ENCODE peak calls at places on chromosome 5, in five cellular contexts. U, Y, X, S and O are unnamed samples.

GRCh38 chr5:16502866-16503265 is 37.3 kb upstream of the ZNF622 start:
- DNase-seq in U (no peak), Y (no peak), X (no peak), S (no peak), O (no peak)

GRCh38 chr5:76082790-76083554 is at the start of gene SV2C:
- DNase-seq in U (no peak), Y (peak; percentile 71), X (no peak), S (no peak), O (peak; percentile 47)

GRCh38 chr5:111266491-111266890 is 42.3 kb downstream of the CAMK4 start:
- DNase-seq in U (no peak), Y (no peak), X (no peak), S (no peak), O (no peak)

GRCh38 chr5:1140818-1141189 is 28.9 kb upstream of the SLC12A7 start:
- DNase-seq in U (no peak), Y (no peak), X (no peak), S (no peak), O (no peak)

GRCh38 chr5:13780081-13780480 is 164.4 kb downstream of the DNAH5 start:
- DNase-seq in U (no peak), Y (no peak), X (no peak), S (no peak), O (no peak)

GRCh38 chr5:54868511-54869483 is 116.6 kb downstream of the ESM1 start:
- DNase-seq in U (no peak), Y (no peak), X (no peak), S (no peak), O (no peak)

GRCh38 chr5:172436874-172437369 is 17.4 kb downstream of the SH3PXD2B start:
- DNase-seq in U (no peak), Y (no peak), X (no peak), S (no peak), O (no peak)

GRCh38 chr5:59525957-59526356 is 367.6 kb downstream of the PDE4D start:
- DNase-seq in U (no peak), Y (no peak), X (no peak), S (peak; percentile 27), O (no peak)

GRCh38 chr5:146165469-146165868 is 17.0 kb downstream of the LARS1 start:
- DNase-seq in U (no peak), Y (no peak), X (no peak), S (no peak), O (no peak)

GRCh38 chr5:24135536-24135935 is 509.2 kb downstream of the CDH10 start:
- DNase-seq in U (no peak), Y (no peak), X (no peak), S (no peak), O (no peak)

GRCh38 chr5:132765311-132766019 is 11.6 kb downstream of the SEPTIN8 start:
- DNase-seq in U (no peak), Y (no peak), X (no peak), S (no peak), O (no peak)

GRCh38 chr5:161165998-161166660 is 314.1 kb upstream of the ATP10B start:
- DNase-seq in U (no peak), Y (no peak), X (no peak), S (no peak), O (no peak)

GRCh38 chr5:74257645-74258328 is 382.7 kb downstream of the ENC1 start:
- DNase-seq in U (no peak), Y (no peak), X (no peak), S (no peak), O (peak; percentile 19)

GRCh38 chr5:72036951-72037350 is 70.3 kb upstream of the MAP1B start:
- DNase-seq in U (peak; percentile 32), Y (no peak), X (no peak), S (no peak), O (no peak)

GRCh38 chr5:153463806-153464205 is 26.7 kb upstream of the GRIA1 start:
- DNase-seq in U (no peak), Y (no peak), X (no peak), S (no peak), O (no peak)

GRCh38 chr5:103428923-103429322 is 133.7 kb downstream of the NUDT12 start:
- DNase-seq in U (no peak), Y (no peak), X (no peak), S (no peak), O (no peak)
- TF ChIP-seq SUZ12 in U (no peak), Y (no peak), X (no peak), S (no peak), O (no peak)

GRCh38 chr5:134255418-134256150 is 29.7 kb upstream of the PPP2CA start:
- DNase-seq in U (no peak), Y (no peak), X (no peak), S (no peak), O (no peak)

GRCh38 chr5:134258896-134259295 is 33.0 kb upstream of the PPP2CA start:
- DNase-seq in U (no peak), Y (no peak), X (no peak), S (no peak), O (no peak)

GRCh38 chr5:134252671-134253070 is 26.8 kb upstream of the PPP2CA start:
- DNase-seq in U (no peak), Y (no peak), X (no peak), S (peak; percentile 79), O (no peak)

DNA sequence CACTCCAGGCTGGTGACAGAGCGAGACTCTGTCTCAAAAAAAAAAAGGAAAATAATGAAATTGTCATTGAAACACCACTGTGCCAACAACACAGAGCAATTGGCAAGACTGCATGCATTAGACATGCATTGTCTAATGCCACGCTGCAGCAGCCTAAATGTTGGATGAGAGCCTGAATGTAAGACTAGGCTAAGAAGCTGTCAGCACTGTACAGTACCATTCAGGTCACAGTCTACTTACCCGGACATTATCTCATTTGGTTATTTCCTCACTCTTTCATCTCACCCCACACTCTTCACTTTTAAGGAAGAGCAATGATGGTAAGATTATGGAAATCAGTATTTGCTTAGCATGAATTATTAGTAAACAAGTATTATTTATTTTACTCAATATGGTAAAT is 31.3 kb upstream of the PPP2CA start:
- DNase-seq in U (no peak), Y (no peak), X (no peak), S (no peak), O (no peak)
- TF ChIP-seq SUZ12 in U (no peak), Y (no peak), X (no peak), S (no peak), O (no peak)

DNA sequence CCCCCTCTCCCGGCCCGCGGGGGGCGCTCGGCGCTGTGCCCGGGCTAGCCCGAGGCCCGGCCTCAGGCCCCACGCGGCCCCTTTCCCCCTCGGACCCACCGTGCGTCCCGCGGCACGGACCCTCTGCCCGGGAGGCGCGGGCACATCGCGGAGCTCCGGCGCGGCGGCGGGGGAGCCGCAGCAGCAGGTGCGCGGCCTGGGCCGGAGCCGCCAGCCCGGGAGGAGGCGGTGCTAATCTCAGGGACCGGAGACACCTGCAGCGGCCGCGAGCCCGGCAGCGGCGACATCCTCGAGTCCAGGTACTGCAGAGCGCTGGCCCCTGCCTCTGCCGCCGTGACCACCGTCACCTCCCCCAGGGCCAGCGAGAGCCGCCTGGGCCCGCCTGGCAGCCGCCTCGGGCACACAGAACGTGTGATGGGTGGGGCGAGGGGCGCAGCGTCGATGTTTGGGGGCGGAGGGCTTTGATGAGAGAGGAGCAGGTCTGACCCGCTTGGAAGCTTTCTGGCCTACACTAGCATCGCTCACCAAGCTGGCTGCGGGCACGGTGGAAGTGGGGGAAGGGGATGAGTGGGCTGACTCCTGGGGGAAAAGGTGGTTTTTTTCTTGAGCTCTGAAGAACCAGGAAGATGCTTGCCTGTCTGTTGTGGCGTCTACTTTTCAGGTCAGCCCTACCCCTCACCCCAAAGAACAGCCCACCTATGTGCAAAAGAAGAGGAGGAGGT is 524 bp downstream of the CYFIP2 start:
- DNase-seq in U (no peak), Y (peak; percentile 78), X (no peak), S (no peak), O (no peak)
- TF ChIP-seq SUZ12 in U (no peak), Y (no peak), X (no peak), S (no peak), O (no peak)

GRCh38 chr5:38831909-38832308 is 13.9 kb upstream of the OSMR start:
- DNase-seq in U (no peak), Y (no peak), X (no peak), S (peak; percentile 14), O (peak; percentile 40)
- TF ChIP-seq SUZ12 in U (no peak), Y (no peak), X (no peak), S (no peak), O (no peak)

DNA sequence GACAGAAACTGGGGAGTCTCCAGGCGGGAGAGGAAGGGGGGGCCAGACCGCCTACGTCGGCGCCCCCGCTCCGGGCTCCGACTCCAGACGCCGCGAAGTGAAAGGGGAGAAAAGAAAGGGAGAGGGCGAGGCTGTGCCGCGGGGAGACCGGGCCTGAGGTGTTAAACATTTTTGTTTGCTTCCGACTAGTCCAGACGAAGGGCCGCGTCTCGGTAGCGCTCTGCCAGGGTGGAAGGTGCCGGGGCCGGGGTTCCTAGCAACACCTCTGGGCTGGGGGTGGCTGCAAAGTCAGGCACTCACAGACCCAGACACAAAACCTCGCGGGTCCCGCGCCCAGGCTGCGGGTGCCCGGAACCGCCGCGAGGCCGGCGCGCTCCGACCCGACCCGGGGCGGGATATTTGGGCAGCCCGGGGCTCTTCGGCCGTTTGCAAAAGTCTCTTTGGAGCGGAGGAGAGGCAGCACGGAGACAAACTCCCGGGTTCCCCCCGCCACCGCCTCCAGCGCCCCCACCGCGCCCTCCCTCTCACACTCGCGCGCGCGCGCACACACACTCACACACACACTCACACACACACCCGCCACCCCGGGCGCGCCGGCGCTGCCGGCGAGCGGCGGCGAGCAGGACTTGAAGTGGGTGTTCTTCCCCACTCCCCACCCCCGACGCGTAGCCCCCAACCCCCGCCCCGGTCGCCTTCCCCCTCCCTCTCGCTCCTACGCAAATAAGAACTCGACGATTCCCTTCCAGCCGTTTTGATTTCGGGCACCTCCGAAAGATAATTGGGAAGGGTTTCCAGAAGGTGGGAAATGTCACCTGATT is 564 bp upstream of the FST start:
- DNase-seq in U (no peak), Y (peak; percentile 80), X (no peak), S (peak; percentile 73), O (peak; percentile 33)
- TF ChIP-seq SUZ12 in U (no peak), Y (no peak), X (peak; percentile 83), S (no peak), O (no peak)

GRCh38 chr5:68426609-68427008 is 211.1 kb downstream of the PIK3R1 start:
- DNase-seq in U (no peak), Y (no peak), X (no peak), S (no peak), O (no peak)

GRCh38 chr5:68421667-68422220 is 206.2 kb downstream of the PIK3R1 start:
- DNase-seq in U (no peak), Y (no peak), X (no peak), S (no peak), O (no peak)

GRCh38 chr5:68420476-68421344 is 205.2 kb downstream of the PIK3R1 start:
- DNase-seq in U (no peak), Y (no peak), X (no peak), S (no peak), O (no peak)

GRCh38 chr5:68424799-68425537 is 209.4 kb downstream of the PIK3R1 start:
- DNase-seq in U (no peak), Y (no peak), X (peak; percentile 67), S (no peak), O (no peak)

GRCh38 chr5:68423154-68423811 is 207.7 kb downstream of the PIK3R1 start:
- DNase-seq in U (no peak), Y (no peak), X (no peak), S (no peak), O (no peak)
- TF ChIP-seq SUZ12 in U (no peak), Y (no peak), X (no peak), S (no peak), O (no peak)